ENCODE peak calls at places on chromosomes 7 and 10, in four cellular contexts. One of them, this sample, is unnamed.
A peak's percentile ranks its signal among the peaks of the same experiment; 100 is the strongest.

GRCh38 chr7:112079671-112080070 is 126.5 kb downstream of the DOCK4 start:
- DNase-seq in HepG2: no peak
- DNase-seq in GM12878: no peak
- DNase-seq in H1: no peak
- DNase-seq in this sample: no peak

GRCh38 chr10:59905066-59905734 is 1.2 kb downstream of the CCDC6 start:
- DNase-seq in HepG2: no peak
- DNase-seq in GM12878: no peak
- DNase-seq in H1: peak; percentile 70
- DNase-seq in this sample: no peak

GRCh38 chr10:130481076-130481930 is 345.1 kb downstream of the GLRX3 start:
- DNase-seq in H1: no peak
- DNase-seq in HepG2: no peak
- DNase-seq in GM12878: no peak
- DNase-seq in this sample: no peak

GRCh38 chr10:14751576-14752330 is 22.9 kb downstream of the FAM107B start:
- DNase-seq in H1: no peak
- DNase-seq in GM12878: no peak
- DNase-seq in HepG2: no peak
- DNase-seq in this sample: no peak

GRCh38 chr7:135282621-135283295 is 49.1 kb downstream of the STRA8 start:
- DNase-seq in HepG2: no peak
- DNase-seq in H1: no peak
- DNase-seq in GM12878: no peak
- DNase-seq in this sample: no peak

GRCh38 chr10:131270461-131271190 is 40.9 kb downstream of the TCERG1L start:
- DNase-seq in H1: no peak
- DNase-seq in GM12878: no peak
- DNase-seq in HepG2: no peak
- DNase-seq in this sample: no peak

GRCh38 chr10:68560201-68560915 is at the start of gene TET1:
- DNase-seq in H1: peak; percentile 97
- DNase-seq in HepG2: peak; percentile 64
- DNase-seq in GM12878: no peak
- DNase-seq in this sample: no peak

GRCh38 chr10:5540080-5540479 is 15.3 kb downstream of the CALML3 start:
- DNase-seq in H1: no peak
- DNase-seq in GM12878: no peak
- DNase-seq in HepG2: no peak
- DNase-seq in this sample: no peak

GRCh38 chr7:151611041-151611440 is 91.3 kb upstream of the RHEB start:
- DNase-seq in H1: no peak
- DNase-seq in GM12878: no peak
- DNase-seq in HepG2: no peak
- DNase-seq in this sample: no peak

GRCh38 chr10:63470928-63471327 is 5.2 kb upstream of the JMJD1C start:
- DNase-seq in H1: no peak
- DNase-seq in HepG2: no peak
- DNase-seq in GM12878: no peak
- DNase-seq in this sample: no peak

GRCh38 chr7:105837765-105838241 is 38.6 kb downstream of the ATXN7L1 start:
- DNase-seq in HepG2: no peak
- DNase-seq in GM12878: no peak
- DNase-seq in H1: no peak
- DNase-seq in this sample: peak; percentile 25

GRCh38 chr10:99979066-99979685 is 30.6 kb downstream of the DNMBP start:
- DNase-seq in H1: no peak
- DNase-seq in GM12878: no peak
- DNase-seq in HepG2: no peak
- DNase-seq in this sample: no peak

GRCh38 chr7:101824440-101824839 is 7.0 kb downstream of the CUX1 start:
- DNase-seq in GM12878: no peak
- DNase-seq in HepG2: no peak
- DNase-seq in H1: no peak
- DNase-seq in this sample: no peak

GRCh38 chr10:101536800-101537199 is 51.3 kb downstream of the POLL start:
- DNase-seq in GM12878: no peak
- DNase-seq in HepG2: peak; percentile 23
- DNase-seq in H1: no peak
- DNase-seq in this sample: peak; percentile 20

GRCh38 chr7:116142850-116143249 is 67.5 kb upstream of the TES start:
- DNase-seq in GM12878: no peak
- DNase-seq in H1: no peak
- DNase-seq in HepG2: no peak
- DNase-seq in this sample: no peak

GRCh38 chr10:128936392-128936791 is 530.6 kb upstream of the MGMT start:
- DNase-seq in GM12878: no peak
- DNase-seq in HepG2: no peak
- DNase-seq in H1: no peak
- DNase-seq in this sample: no peak

GRCh38 chr7:71775648-71776047 is 636.5 kb downstream of the CALN1 start:
- DNase-seq in GM12878: no peak
- DNase-seq in HepG2: no peak
- DNase-seq in H1: peak; percentile 13
- DNase-seq in this sample: no peak

GRCh38 chr10:69009360-69009759 is 20.8 kb downstream of the KIFBP start:
- DNase-seq in H1: no peak
- DNase-seq in GM12878: no peak
- DNase-seq in HepG2: no peak
- DNase-seq in this sample: no peak

GRCh38 chr10:58299580-58299979 is 30.6 kb downstream of the CISD1 start:
- DNase-seq in GM12878: no peak
- DNase-seq in HepG2: peak; percentile 71
- DNase-seq in H1: peak; percentile 79
- DNase-seq in this sample: peak; percentile 28

GRCh38 chr10:17878896-17879295 is 69.7 kb downstream of the MRC1 start:
- DNase-seq in H1: no peak
- DNase-seq in HepG2: no peak
- DNase-seq in GM12878: no peak
- DNase-seq in this sample: no peak

GRCh38 chr10:83195021-83195420 is 944.3 kb upstream of the GHITM start:
- DNase-seq in GM12878: no peak
- DNase-seq in HepG2: no peak
- DNase-seq in H1: no peak
- DNase-seq in this sample: no peak

GRCh38 chr10:83184641-83185040 is 954.7 kb upstream of the GHITM start:
- DNase-seq in HepG2: no peak
- DNase-seq in H1: no peak
- DNase-seq in GM12878: no peak
- DNase-seq in this sample: no peak

DNA sequence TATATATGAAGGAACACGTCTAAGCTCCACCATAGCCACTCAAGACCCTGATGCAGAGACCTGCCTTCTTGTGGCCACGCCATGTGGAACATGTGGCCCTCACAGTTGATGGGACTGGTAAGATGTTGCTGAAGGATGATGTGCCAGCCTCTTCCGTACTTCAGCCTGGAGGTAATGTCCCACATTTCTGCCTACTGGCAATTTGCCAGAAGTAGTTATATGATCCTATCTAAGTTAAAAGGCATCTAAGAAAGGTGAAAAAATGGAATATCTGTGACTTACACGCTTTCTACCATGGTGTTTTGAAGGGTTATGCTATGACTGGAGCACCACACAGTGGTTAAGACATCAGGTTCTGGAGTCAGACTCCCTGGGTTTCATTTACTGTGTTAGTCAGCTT is 948.7 kb upstream of the GHITM start:
- DNase-seq in HepG2: no peak
- DNase-seq in GM12878: no peak
- DNase-seq in H1: no peak
- DNase-seq in this sample: no peak
- H3K27me3 ChIP-seq in HepG2: no peaks in the 10 kb centered on the region
- H3K27me3 ChIP-seq in GM12878: no peaks in the 10 kb centered on the region
- H3K27me3 ChIP-seq in H1: no peaks in the 10 kb centered on the region
- H3K27me3 ChIP-seq in this sample: no peaks in the 10 kb centered on the region

DNA sequence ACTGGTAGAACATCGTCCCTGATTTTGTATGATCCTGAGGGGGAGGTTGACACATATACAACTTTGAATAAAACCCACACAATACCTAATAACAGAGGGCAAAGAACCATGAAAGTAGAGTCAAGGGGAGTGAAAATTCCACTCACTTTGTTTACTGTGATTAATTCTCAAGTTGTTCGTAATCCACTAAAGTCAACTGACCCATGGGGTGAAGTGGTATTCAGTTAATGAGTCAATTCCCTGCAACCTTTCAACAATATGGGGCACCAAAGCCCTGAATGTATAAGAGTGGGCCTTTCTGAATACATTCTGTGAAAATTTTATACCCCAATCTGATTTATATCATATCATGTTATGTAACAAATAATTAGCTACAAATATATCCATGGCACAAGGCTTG is 39.0 kb upstream of the C10orf67 start:
- DNase-seq in GM12878: no peak
- DNase-seq in H1: no peak
- DNase-seq in HepG2: no peak
- DNase-seq in this sample: no peak
- H3K9ac ChIP-seq in GM12878: no peak overlapping the region
- H3K9ac ChIP-seq in H1: peak overlapping the region; percentile 8
- H3K9ac ChIP-seq in HepG2: no peak overlapping the region
- H3K9ac ChIP-seq in this sample: no peak overlapping the region

GRCh38 chr7:45242698-45243097 is 85.1 kb downstream of the RAMP3 start:
- DNase-seq in H1: peak; percentile 43
- DNase-seq in HepG2: no peak
- DNase-seq in GM12878: no peak
- DNase-seq in this sample: no peak
- TF ChIP-seq SUZ12 in H1: no peak
- TF ChIP-seq SUZ12 in HepG2: no peak
- TF ChIP-seq SUZ12 in GM12878: no peak
- TF ChIP-seq SUZ12 in this sample: no peak

GRCh38 chr7:142798451-142799438 is 28.0 kb downstream of the PRSS2 start:
- DNase-seq in HepG2: no peak
- DNase-seq in H1: peak; percentile 28
- DNase-seq in GM12878: no peak
- DNase-seq in this sample: no peak

GRCh38 chr7:142796501-142797341 is 26.0 kb downstream of the PRSS2 start:
- DNase-seq in HepG2: no peak
- DNase-seq in GM12878: no peak
- DNase-seq in H1: peak; percentile 64
- DNase-seq in this sample: no peak

GRCh38 chr7:142797799-142798377 is 27.1 kb downstream of the PRSS2 start:
- DNase-seq in HepG2: no peak
- DNase-seq in H1: peak; percentile 40
- DNase-seq in GM12878: no peak
- DNase-seq in this sample: no peak

GRCh38 chr7:142796001-142796500 is 25.3 kb downstream of the PRSS2 start:
- DNase-seq in H1: no peak
- DNase-seq in HepG2: no peak
- DNase-seq in GM12878: no peak
- DNase-seq in this sample: no peak

DNA sequence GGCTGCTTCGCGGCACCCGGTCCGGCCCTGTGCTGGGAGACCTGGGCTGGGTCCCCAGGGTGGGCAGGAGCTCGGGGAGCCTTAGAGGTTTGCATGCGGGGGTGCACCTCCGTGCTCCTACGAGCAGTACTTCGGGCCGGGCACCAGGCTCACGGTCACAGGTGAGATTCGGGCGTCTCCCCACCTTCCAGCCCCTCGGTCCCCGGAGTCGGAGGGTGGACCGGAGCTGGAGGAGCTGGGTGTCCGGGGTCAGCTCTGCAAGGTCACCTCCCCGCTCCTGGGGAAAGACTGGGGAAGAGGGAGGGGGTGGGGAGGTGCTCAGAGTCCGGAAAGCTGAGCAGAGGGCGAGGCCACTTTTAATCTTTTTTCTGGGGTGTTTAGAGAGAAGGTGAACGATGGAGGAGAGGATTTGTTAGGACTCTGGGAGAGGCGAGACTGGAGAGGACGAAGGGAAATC is 26.6 kb downstream of the PRSS2 start:
- DNase-seq in GM12878: no peak
- DNase-seq in H1: no peak
- DNase-seq in HepG2: no peak
- DNase-seq in this sample: no peak
- H3K27me3 ChIP-seq in GM12878: no peaks in the 10 kb centered on the region
- H3K27me3 ChIP-seq in H1: peaks cover 3% of the 10 kb centered on the region
- H3K27me3 ChIP-seq in HepG2: peaks cover 6% of the 10 kb centered on the region
- H3K27me3 ChIP-seq in this sample: peaks cover 56% of the 10 kb centered on the region